ENCODE peak calls at places on chromosomes 11 and 22, in five cellular contexts. C is OCI-LY7, A is NCI-H1092 treated with DMSO at 0.1 percent for 48 hours, D is mammary epithelial cell, U is NCI-H460. O is an unnamed sample.

GRCh38 chr11:123091541-123091940 is 29.6 kb upstream of the HSPA8 start:
- DNase-seq in C (no peak), A (no peak), D (no peak), U (no peak), O (no peak)

GRCh38 chr11:85602551-85603218 is 24.5 kb downstream of the DLG2 start:
- DNase-seq in C (no peak), A (no peak), D (no peak), U (no peak), O (no peak)

GRCh38 chr11:129191649-129192048 is 476 bp downstream of the ARHGAP32 start:
- DNase-seq in C (no peak), A (no peak), D (peak), U (no peak), O (no peak)

GRCh38 chr11:104078250-104078649 is 41.8 kb downstream of the DDI1 start:
- DNase-seq in C (no peak), A (no peak), D (no peak), U (no peak), O (no peak)

GRCh38 chr22:40739723-40740122 is 60.4 kb downstream of the MCHR1 start:
- DNase-seq in C (no peak), A (no peak), D (peak), U (no peak), O (no peak)

GRCh38 chr11:131633978-131634377 is 263.6 kb downstream of the NTM start:
- DNase-seq in C (no peak), A (no peak), D (no peak), U (peak), O (no peak)

GRCh38 chr22:36398602-36399472 is 11.1 kb upstream of the MYH9 start:
- DNase-seq in C (no peak), A (no peak), D (peak), U (no peak), O (no peak)

GRCh38 chr11:93903989-93904388 is 53.6 kb upstream of the VSTM5 start:
- DNase-seq in C (no peak), A (no peak), D (peak), U (no peak), O (no peak)

GRCh38 chr11:133058501-133058900 is 473.8 kb downstream of the OPCML start:
- DNase-seq in C (no peak), A (no peak), D (no peak), U (no peak), O (no peak)

GRCh38 chr22:31272522-31273446 is 19.5 kb downstream of the PIK3IP1 start:
- DNase-seq in C (peak), A (peak), D (peak), U (peak), O (no peak)

GRCh38 chr11:15742626-15743243 is 613.6 kb downstream of the SOX6 start:
- DNase-seq in C (no peak), A (peak), D (peak), U (no peak), O (no peak)

GRCh38 chr11:100949443-100949842 is 180.2 kb downstream of the PGR start:
- DNase-seq in C (no peak), A (no peak), D (no peak), U (no peak), O (no peak)

GRCh38 chr11:28922351-28922981 is 814.3 kb downstream of the METTL15 start:
- DNase-seq in C (no peak), A (no peak), D (no peak), U (no peak), O (no peak)

GRCh38 chr11:119991022-119991404 is 146.9 kb downstream of the TRIM29 start:
- DNase-seq in C (no peak), A (no peak), D (no peak), U (no peak), O (no peak)

GRCh38 chr11:70192666-70193410 is 10.3 kb upstream of the FADD start:
- DNase-seq in C (no peak), A (no peak), D (no peak), U (no peak), O (no peak)

GRCh38 chr22:21726650-21727049 is 8.9 kb downstream of the YPEL1 start:
- DNase-seq in C (peak), A (no peak), D (no peak), U (peak), O (no peak)

GRCh38 chr11:35192347-35192746 is 53.4 kb downstream of the CD44 start:
- DNase-seq in C (no peak), A (no peak), D (no peak), U (no peak), O (no peak)

GRCh38 chr11:119537641-119538253 is 114.8 kb upstream of the THY1 start:
- DNase-seq in C (no peak), A (no peak), D (no peak), U (no peak), O (no peak)

GRCh38 chr22:49959782-49960158 is 802 bp upstream of the PIM3 start:
- DNase-seq in C (no peak), A (no peak), D (peak), U (no peak), O (no peak)

GRCh38 chr22:38755155-38755910 is 465 bp downstream of the SUN2 start:
- DNase-seq in C (peak), A (peak), D (peak), U (peak), O (no peak)

GRCh38 chr11:103829596-103829995 is 206.8 kb upstream of the DDI1 start:
- DNase-seq in C (no peak), A (no peak), D (no peak), U (no peak), O (no peak)

GRCh38 chr22:49760280-49760629 is 67.4 kb downstream of the BRD1 start:
- DNase-seq in C (no peak), A (no peak), D (peak), U (no peak), O (no peak)

GRCh38 chr11:76790251-76790650 is 7.1 kb downstream of the TSKU start:
- DNase-seq in C (no peak), A (no peak), D (no peak), U (no peak), O (no peak)

GRCh38 chr11:82960000-82960778 is 58.7 kb downstream of the DDIAS start:
- DNase-seq in C (peak), A (no peak), D (no peak), U (no peak), O (no peak)

GRCh38 chr11:102940714-102941588 is 14.6 kb downstream of the MMP13 start:
- DNase-seq in C (peak), A (peak), D (peak), U (peak), O (no peak)

GRCh38 chr11:134581966-134582787 is 170.1 kb upstream of the B3GAT1 start:
- DNase-seq in C (no peak), A (no peak), D (no peak), U (no peak), O (no peak)

GRCh38 chr11:59145534-59145933 is 2.9 kb downstream of the FAM111A start:
- DNase-seq in C (no peak), A (no peak), D (peak), U (no peak), O (no peak)

GRCh38 chr11:64870893-64871849 is 7.2 kb downstream of the EHD1 start:
- DNase-seq in C (no peak), A (no peak), D (no peak), U (no peak), O (no peak)

GRCh38 chr22:21451545-21452520 is 15.4 kb upstream of the TMEM191C start:
- DNase-seq in C (no peak), A (no peak), D (no peak), U (no peak), O (no peak)

GRCh38 chr11:73376803-73377629 is 817 bp downstream of the RELT start:
- DNase-seq in C (peak), A (peak), D (peak), U (peak), O (peak)

GRCh38 chr22:49796596-49797270 is 30.9 kb downstream of the BRD1 start:
- DNase-seq in C (no peak), A (no peak), D (no peak), U (no peak), O (no peak)

GRCh38 chr11:19200410-19201201 is 1.2 kb downstream of the CSRP3 start:
- DNase-seq in C (no peak), A (peak), D (peak), U (no peak), O (peak)

O was measured in kidney epithelial cell.